ENCODE peak calls at places on chromosomes 16 and 17, in six cellular contexts. One of them, this sample, is unnamed.

GRCh38 chr17:48555183-48555615 is 10.3 kb upstream of the HOXB2 start:
- DNase-seq in brain microvascular endothelial cell: no peak
- DNase-seq in NCI-H1436 treated with DMSO at 0.1 percent for 48 hours: peak
- DNase-seq in T-cell: no peak
- DNase-seq in fibroblast of pulmonary artery: peak
- DNase-seq in Caki2: peak
- DNase-seq in this sample: no peak

GRCh38 chr16:31108035-31108793 is at the start of gene BCKDK:
- DNase-seq in fibroblast of pulmonary artery: peak
- DNase-seq in brain microvascular endothelial cell: peak
- DNase-seq in Caki2: peak
- DNase-seq in T-cell: no peak
- DNase-seq in NCI-H1436 treated with DMSO at 0.1 percent for 48 hours: no peak
- DNase-seq in this sample: peak

GRCh38 chr17:77140878-77141767 is at the start of gene SEC14L1:
- DNase-seq in Caki2: peak
- DNase-seq in brain microvascular endothelial cell: no peak
- DNase-seq in T-cell: peak
- DNase-seq in NCI-H1436 treated with DMSO at 0.1 percent for 48 hours: no peak
- DNase-seq in fibroblast of pulmonary artery: peak
- DNase-seq in this sample: peak

GRCh38 chr16:27097671-27098275 is 31.0 kb downstream of the C16orf82 start:
- DNase-seq in brain microvascular endothelial cell: no peak
- DNase-seq in fibroblast of pulmonary artery: peak
- DNase-seq in T-cell: no peak
- DNase-seq in NCI-H1436 treated with DMSO at 0.1 percent for 48 hours: no peak
- DNase-seq in Caki2: no peak
- DNase-seq in this sample: no peak

GRCh38 chr16:68328860-68329370 is 18.1 kb downstream of the PRMT7 start:
- DNase-seq in Caki2: no peak
- DNase-seq in fibroblast of pulmonary artery: no peak
- DNase-seq in T-cell: no peak
- DNase-seq in brain microvascular endothelial cell: no peak
- DNase-seq in NCI-H1436 treated with DMSO at 0.1 percent for 48 hours: no peak
- DNase-seq in this sample: no peak

GRCh38 chr17:72622661-72623433 is 469.6 kb downstream of the SLC39A11 start:
- DNase-seq in fibroblast of pulmonary artery: no peak
- DNase-seq in Caki2: no peak
- DNase-seq in T-cell: no peak
- DNase-seq in brain microvascular endothelial cell: no peak
- DNase-seq in NCI-H1436 treated with DMSO at 0.1 percent for 48 hours: no peak
- DNase-seq in this sample: no peak

GRCh38 chr17:19551148-19551547 is 17.5 kb downstream of the SLC47A1 start:
- DNase-seq in fibroblast of pulmonary artery: no peak
- DNase-seq in NCI-H1436 treated with DMSO at 0.1 percent for 48 hours: no peak
- DNase-seq in T-cell: no peak
- DNase-seq in Caki2: no peak
- DNase-seq in brain microvascular endothelial cell: no peak
- DNase-seq in this sample: no peak

GRCh38 chr17:9810100-9810949 is 11.6 kb downstream of the GSG1L2 start:
- DNase-seq in brain microvascular endothelial cell: no peak
- DNase-seq in T-cell: no peak
- DNase-seq in fibroblast of pulmonary artery: no peak
- DNase-seq in Caki2: no peak
- DNase-seq in NCI-H1436 treated with DMSO at 0.1 percent for 48 hours: no peak
- DNase-seq in this sample: no peak

GRCh38 chr17:29616300-29617048 is 6.2 kb downstream of the CORO6 start:
- DNase-seq in T-cell: no peak
- DNase-seq in NCI-H1436 treated with DMSO at 0.1 percent for 48 hours: no peak
- DNase-seq in fibroblast of pulmonary artery: no peak
- DNase-seq in brain microvascular endothelial cell: no peak
- DNase-seq in Caki2: no peak
- DNase-seq in this sample: no peak

GRCh38 chr17:45121055-45121454 is 11.3 kb downstream of the PLCD3 start:
- DNase-seq in fibroblast of pulmonary artery: no peak
- DNase-seq in T-cell: no peak
- DNase-seq in NCI-H1436 treated with DMSO at 0.1 percent for 48 hours: no peak
- DNase-seq in brain microvascular endothelial cell: no peak
- DNase-seq in Caki2: no peak
- DNase-seq in this sample: no peak

GRCh38 chr16:86732621-86733297 is 154.4 kb downstream of the FOXL1 start:
- DNase-seq in brain microvascular endothelial cell: no peak
- DNase-seq in T-cell: no peak
- DNase-seq in Caki2: no peak
- DNase-seq in NCI-H1436 treated with DMSO at 0.1 percent for 48 hours: no peak
- DNase-seq in fibroblast of pulmonary artery: peak
- DNase-seq in this sample: no peak

GRCh38 chr16:80577485-80578280 is 36.9 kb downstream of the DYNLRB2 start:
- DNase-seq in fibroblast of pulmonary artery: no peak
- DNase-seq in Caki2: no peak
- DNase-seq in T-cell: no peak
- DNase-seq in NCI-H1436 treated with DMSO at 0.1 percent for 48 hours: no peak
- DNase-seq in brain microvascular endothelial cell: no peak
- DNase-seq in this sample: no peak

GRCh38 chr16:70441406-70441990 is 2.6 kb upstream of the ST3GAL2 start:
- DNase-seq in brain microvascular endothelial cell: no peak
- DNase-seq in Caki2: no peak
- DNase-seq in NCI-H1436 treated with DMSO at 0.1 percent for 48 hours: no peak
- DNase-seq in T-cell: no peak
- DNase-seq in fibroblast of pulmonary artery: no peak
- DNase-seq in this sample: no peak

GRCh38 chr17:81523139-81524062 is 4.8 kb upstream of the FSCN2 start:
- DNase-seq in NCI-H1436 treated with DMSO at 0.1 percent for 48 hours: no peak
- DNase-seq in Caki2: no peak
- DNase-seq in fibroblast of pulmonary artery: peak
- DNase-seq in T-cell: no peak
- DNase-seq in brain microvascular endothelial cell: no peak
- DNase-seq in this sample: no peak

GRCh38 chr16:12646490-12647274 is 157.0 kb downstream of the CPPED1 start:
- DNase-seq in NCI-H1436 treated with DMSO at 0.1 percent for 48 hours: no peak
- DNase-seq in brain microvascular endothelial cell: peak
- DNase-seq in fibroblast of pulmonary artery: no peak
- DNase-seq in Caki2: peak
- DNase-seq in T-cell: no peak
- DNase-seq in this sample: no peak

GRCh38 chr17:4998027-4998665 is 396 bp downstream of the KIF1C start:
- DNase-seq in T-cell: no peak
- DNase-seq in fibroblast of pulmonary artery: no peak
- DNase-seq in Caki2: no peak
- DNase-seq in brain microvascular endothelial cell: no peak
- DNase-seq in NCI-H1436 treated with DMSO at 0.1 percent for 48 hours: no peak
- DNase-seq in this sample: no peak

GRCh38 chr16:27424772-27425498 is 23.0 kb downstream of the IL21R start:
- DNase-seq in Caki2: no peak
- DNase-seq in NCI-H1436 treated with DMSO at 0.1 percent for 48 hours: no peak
- DNase-seq in fibroblast of pulmonary artery: no peak
- DNase-seq in brain microvascular endothelial cell: no peak
- DNase-seq in T-cell: no peak
- DNase-seq in this sample: no peak

GRCh38 chr16:26749072-26749471 is 317.7 kb upstream of the C16orf82 start:
- DNase-seq in fibroblast of pulmonary artery: no peak
- DNase-seq in T-cell: no peak
- DNase-seq in NCI-H1436 treated with DMSO at 0.1 percent for 48 hours: no peak
- DNase-seq in Caki2: no peak
- DNase-seq in brain microvascular endothelial cell: no peak
- DNase-seq in this sample: no peak

GRCh38 chr17:29615048-29615385 is 7.7 kb downstream of the CORO6 start:
- DNase-seq in T-cell: peak
- DNase-seq in fibroblast of pulmonary artery: no peak
- DNase-seq in brain microvascular endothelial cell: no peak
- DNase-seq in NCI-H1436 treated with DMSO at 0.1 percent for 48 hours: no peak
- DNase-seq in Caki2: no peak
- DNase-seq in this sample: peak

This sample was measured in CD4-positive, alpha-beta T cell.